ENCODE peak calls at places on chromosomes 2 and 18, in seven cellular contexts. H, U, M, G, I, W and V are unnamed samples.

GRCh38 chr18:34494359-34494696 is 215.8 kb upstream of the DTNA start:
- DNase-seq in I (peak), W (no peak), H (no peak), M (no peak), U (peak), G (no peak), V (no peak)

GRCh38 chr2:27502149-27502548 is 5.5 kb downstream of the GCKR start:
- DNase-seq in M (no peak), W (no peak), H (peak), I (no peak), G (no peak), U (no peak), V (no peak)

GRCh38 chr2:177396630-177397460 is 4.3 kb downstream of the AGPS start:
- DNase-seq in W (no peak), G (no peak), I (no peak), M (no peak), U (no peak), H (peak), V (no peak)

GRCh38 chr2:133420748-133421147 is 147.5 kb downstream of the NCKAP5 start:
- DNase-seq in M (no peak), W (no peak), I (no peak), H (no peak), U (no peak), G (no peak), V (peak)

GRCh38 chr2:191637182-191638078 is 40.5 kb upstream of the NABP1 start:
- DNase-seq in U (no peak), I (no peak), H (peak), G (no peak), W (no peak), M (no peak), V (peak)

GRCh38 chr2:46776687-46777327 is 138.8 kb downstream of the MCFD2 start:
- DNase-seq in M (peak), U (no peak), W (no peak), G (peak), I (peak), H (peak), V (peak)

GRCh38 chr2:71950256-71951066 is 197.2 kb downstream of the CYP26B1 start:
- DNase-seq in U (peak), W (no peak), M (no peak), G (peak), I (peak), H (peak), V (no peak)

GRCh38 chr18:62571648-62572047 is 48.8 kb downstream of the ZCCHC2 start:
- DNase-seq in M (no peak), G (no peak), H (no peak), I (no peak), W (no peak), U (no peak), V (no peak)

GRCh38 chr18:41993151-41993550 is 38.1 kb downstream of the PIK3C3 start:
- DNase-seq in M (no peak), G (no peak), H (no peak), W (no peak), I (no peak), U (no peak), V (no peak)

GRCh38 chr2:38462121-38462634 is 85.1 kb upstream of the ATL2 start:
- DNase-seq in M (no peak), I (no peak), H (peak), W (no peak), U (no peak), G (peak), V (peak)

GRCh38 chr2:17972991-17973390 is 94.5 kb downstream of the KCNS3 start:
- DNase-seq in W (no peak), G (no peak), U (no peak), M (no peak), H (no peak), I (no peak), V (no peak)

GRCh38 chr2:74778381-74779371 is 55.3 kb upstream of the HK2 start:
- DNase-seq in H (peak), M (no peak), U (no peak), G (peak), W (no peak), I (peak), V (no peak)

GRCh38 chr2:16425462-16426336 is 239.9 kb downstream of the CYRIA start:
- DNase-seq in I (peak), W (no peak), G (peak), H (no peak), U (peak), M (no peak), V (peak)

GRCh38 chr2:152166633-152167032 is 8.9 kb downstream of the STAM2 start:
- DNase-seq in U (no peak), H (peak), M (no peak), G (no peak), W (no peak), I (no peak), V (no peak)

GRCh38 chr2:108193251-108193650 is 46.5 kb upstream of the SULT1C3 start:
- DNase-seq in W (no peak), M (no peak), H (peak), I (no peak), U (no peak), G (no peak), V (no peak)

GRCh38 chr2:65146067-65146466 is 16.2 kb upstream of the RAB1A start:
- DNase-seq in G (no peak), I (no peak), H (no peak), W (no peak), M (no peak), U (no peak), V (no peak)

GRCh38 chr2:227325056-227325823 is at the start of gene MFF:
- DNase-seq in H (peak), U (peak), G (peak), M (peak), I (peak), W (peak), V (peak)

GRCh38 chr2:143802242-143802641 is 673.0 kb downstream of the ARHGAP15 start:
- DNase-seq in W (no peak), G (no peak), H (no peak), I (no peak), M (no peak), U (no peak), V (no peak)

GRCh38 chr2:42932271-42933151 is 140.1 kb upstream of the HAAO start:
- DNase-seq in H (no peak), G (peak), I (no peak), W (no peak), U (peak), M (no peak), V (no peak)

GRCh38 chr2:96715658-96716057 is 24.2 kb downstream of the LMAN2L start:
- DNase-seq in M (no peak), W (no peak), I (no peak), G (no peak), U (no peak), H (no peak), V (peak)

GRCh38 chr18:74498712-74499629 is 2.8 kb downstream of the CNDP2 start:
- DNase-seq in I (peak), H (no peak), M (no peak), G (peak), W (peak), U (peak), V (peak)

GRCh38 chr2:153622285-153622684 is 143.7 kb upstream of the RPRM start:
- DNase-seq in G (no peak), H (no peak), I (no peak), U (no peak), W (no peak), M (peak), V (no peak)

GRCh38 chr2:12727641-12728040 is 10.9 kb downstream of the TRIB2 start:
- DNase-seq in W (no peak), I (no peak), G (no peak), U (no peak), H (no peak), M (no peak), V (no peak)